ENCODE peak calls at places on chromosomes 7 and 10, in five cellular contexts. T is SK-N-SH, L is GM23338, N is A549, U is HepG2. F is an unnamed sample.

GRCh38 chr7:155901176-155901575 is 88.9 kb upstream of the SHH start:
- DNase-seq in L (no peak), N (no peak), U (no peak), T (no peak), F (no peak)

GRCh38 chr10:89588671-89589070 is 53.3 kb upstream of the SLC16A12 start:
- DNase-seq in N (no peak), U (no peak), L (no peak), T (no peak), F (no peak)

GRCh38 chr10:63005246-63005645 is 127.9 kb upstream of the NRBF2 start:
- DNase-seq in L (no peak), U (no peak), T (no peak), N (no peak), F (no peak)

GRCh38 chr10:80268938-80269588 is 20.4 kb downstream of the MAT1A start:
- DNase-seq in L (no peak), U (no peak), N (no peak), T (no peak), F (no peak)

GRCh38 chr7:129530881-129531391 is 28.6 kb downstream of the SMKR1 start:
- DNase-seq in T (no peak), L (no peak), N (peak), U (peak), F (peak)

GRCh38 chr10:70996549-70996948 is 108.2 kb upstream of the PCBD1 start:
- DNase-seq in U (no peak), L (no peak), T (no peak), N (no peak), F (no peak)

GRCh38 chr7:105429746-105430612 is 41.3 kb upstream of the SRPK2 start:
- DNase-seq in L (peak), U (peak), N (peak), T (peak), F (peak)

GRCh38 chr10:78165617-78166016 is 132.0 kb downstream of the RPS24 start:
- DNase-seq in N (no peak), U (peak), T (peak), L (peak), F (no peak)

GRCh38 chr10:89062861-89063260 is 72.3 kb downstream of the FAS start:
- DNase-seq in L (no peak), N (no peak), T (no peak), U (no peak), F (no peak)

GRCh38 chr7:57867884-57868701 is 418.1 kb downstream of the ZNF716 start:
- DNase-seq in L (no peak), N (no peak), U (no peak), T (peak), F (no peak)

GRCh38 chr10:52215745-52216361 is 98.2 kb upstream of the DKK1 start:
- DNase-seq in U (peak), T (peak), L (peak), N (peak), F (peak)

DNA sequence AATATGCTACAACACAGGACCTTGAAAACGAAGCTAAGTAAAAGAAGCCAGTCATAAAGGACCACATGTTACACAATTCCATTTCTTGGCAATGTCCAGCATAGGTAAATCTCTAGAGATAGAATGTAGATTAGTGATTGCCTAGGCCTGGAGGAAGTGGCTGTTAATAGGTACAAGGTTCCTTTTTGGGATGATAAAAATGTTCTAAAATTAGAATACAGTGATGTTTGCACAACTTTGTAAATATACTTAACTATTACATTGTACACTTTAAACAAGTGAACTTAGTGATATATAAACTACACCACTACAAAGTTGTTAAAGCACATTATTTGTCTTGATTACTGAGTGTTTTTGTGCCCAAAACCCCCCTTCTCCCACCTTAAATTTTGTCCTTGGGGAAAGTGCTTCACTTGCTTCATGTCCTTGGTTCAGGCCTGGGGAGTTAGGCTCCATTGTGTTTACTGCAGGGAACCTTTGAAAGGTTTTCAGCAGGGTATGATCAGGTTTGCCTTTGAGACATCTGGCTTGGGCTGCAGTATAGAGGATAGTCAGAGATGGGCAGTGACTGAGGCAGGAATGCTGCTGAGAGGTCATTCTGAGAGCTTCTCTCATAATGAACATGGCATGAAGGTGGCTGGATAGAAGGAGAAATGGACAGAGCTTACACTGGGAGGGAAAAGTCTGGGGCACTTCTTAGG is 1052.6 kb downstream of the REEP3 start:
- DNase-seq in L (no peak), U (peak), N (no peak), T (no peak), F (no peak)
- TF ChIP-seq REST in L (no peak), U (no peak), N (no peak), T (no peak), F (no peak)

GRCh38 chr7:117705630-117706029 is 167.6 kb downstream of the CTTNBP2 start:
- DNase-seq in T (no peak), U (no peak), L (no peak), N (no peak), F (no peak)

GRCh38 chr7:117706191-117706590 is 167.1 kb downstream of the CTTNBP2 start:
- DNase-seq in N (no peak), T (no peak), U (no peak), L (no peak), F (no peak)

GRCh38 chr7:117707080-117707479 is 166.2 kb downstream of the CTTNBP2 start:
- DNase-seq in T (no peak), N (no peak), U (no peak), L (no peak), F (no peak)

DNA sequence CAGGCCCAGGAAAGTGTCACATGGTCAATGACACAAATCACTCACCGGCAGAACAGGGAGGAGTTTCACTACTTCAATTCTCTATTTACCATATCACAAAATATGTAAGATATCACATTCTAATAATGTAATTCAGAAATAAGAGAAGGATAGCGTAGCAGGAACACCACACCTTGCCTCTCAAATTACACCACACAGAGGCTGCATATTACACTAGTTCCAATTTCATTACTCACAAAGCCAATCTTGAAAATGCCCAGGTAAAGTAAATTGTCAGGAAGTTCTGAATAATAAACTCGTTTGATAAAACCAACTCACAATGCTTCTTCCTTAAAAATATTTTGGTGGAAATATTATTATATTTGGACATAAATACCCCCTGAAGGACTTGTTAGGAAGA is 169.1 kb downstream of the CTTNBP2 start:
- DNase-seq in L (no peak), N (no peak), T (no peak), U (no peak), F (no peak)
- TF ChIP-seq CTCF in L (no peak), N (no peak), T (no peak), U (no peak), F (no peak)

DNA sequence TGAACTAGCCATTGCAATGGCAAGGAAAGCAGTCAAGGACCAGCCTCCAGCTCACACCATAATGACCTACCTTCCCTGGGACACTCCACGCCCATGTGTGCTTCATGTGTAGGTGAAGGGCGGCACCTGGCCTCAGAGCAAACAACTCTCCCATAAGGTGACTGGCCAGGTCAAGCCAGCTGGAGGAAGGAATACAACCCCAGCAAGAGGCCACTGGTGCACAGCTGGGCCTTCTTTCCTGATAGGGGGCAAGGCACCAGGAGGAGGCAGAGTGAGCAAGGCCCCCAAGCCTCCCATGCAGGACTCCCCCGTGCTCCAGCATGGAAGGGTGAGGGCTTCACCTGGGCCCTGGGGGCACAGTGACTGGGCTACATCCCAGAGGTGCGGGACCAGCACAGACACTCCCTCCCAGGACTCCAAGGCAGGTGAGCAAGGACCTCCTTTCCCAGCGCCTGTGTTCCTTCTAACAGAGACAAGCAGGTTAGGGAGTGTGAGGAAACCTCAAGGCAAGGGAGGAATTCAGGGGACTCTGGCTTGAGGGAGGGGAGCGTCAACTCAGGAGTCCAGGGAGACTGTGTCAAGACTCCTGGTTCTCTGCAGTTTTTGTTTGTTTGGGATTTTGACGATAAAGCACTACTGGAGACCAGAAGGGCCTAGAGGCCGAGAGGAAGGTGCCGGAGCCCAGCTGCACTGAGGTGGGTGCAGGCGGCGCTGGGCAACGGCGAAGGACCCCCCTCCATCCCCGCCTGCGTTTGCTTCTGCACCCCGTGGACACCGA is 1.7 kb downstream of the PTPRN2 start:
- DNase-seq in N (no peak), U (no peak), T (no peak), L (peak), F (no peak)
- TF ChIP-seq REST in N (no peak), U (no peak), T (no peak), L (no peak), F (no peak)

DNA sequence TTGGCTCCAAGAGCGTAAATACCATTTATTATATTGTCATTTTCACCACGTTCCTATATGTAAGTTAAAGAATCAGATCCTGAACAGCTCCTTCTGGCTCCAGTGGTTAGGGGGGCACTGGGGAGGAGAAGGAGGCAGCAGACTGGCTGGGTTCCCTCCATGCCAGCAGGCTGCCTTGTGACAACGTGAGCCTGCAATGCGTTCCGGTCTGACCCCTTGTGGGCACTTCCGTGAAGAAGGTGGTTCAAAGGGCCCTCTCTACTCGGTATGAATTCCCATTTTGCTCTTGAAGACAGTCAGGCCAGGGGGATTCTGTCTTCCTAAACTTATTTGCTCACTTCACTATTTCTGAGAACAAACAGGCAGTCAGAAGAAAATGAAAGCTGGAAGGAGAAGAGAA is 253.4 kb downstream of the BMPER start:
- DNase-seq in N (no peak), L (peak), T (peak), U (peak), F (no peak)
- TF ChIP-seq CTCF in N (no peak), L (peak), T (peak), U (peak), F (no peak)

DNA sequence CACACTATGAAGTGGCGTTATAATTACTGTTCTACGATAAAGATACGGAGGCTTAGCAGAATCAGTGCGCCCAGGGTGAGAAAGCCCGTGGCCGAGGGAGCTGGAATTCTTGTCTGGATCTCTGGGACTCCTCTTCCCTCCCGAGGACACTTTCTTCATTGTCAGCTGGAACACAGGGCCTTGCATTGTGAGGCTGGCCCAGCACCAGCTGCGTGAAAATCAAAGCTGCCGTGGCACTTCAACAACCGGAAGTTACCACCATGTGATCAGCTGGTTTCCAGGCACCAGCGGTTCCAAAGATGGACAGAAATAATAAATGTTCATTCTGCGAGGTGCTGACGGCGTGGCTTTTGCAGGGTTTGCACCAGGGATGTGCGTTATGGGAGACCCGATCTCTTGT is 234.0 kb upstream of the PITRM1 start:
- DNase-seq in U (no peak), L (no peak), N (no peak), T (no peak), F (no peak)
- TF ChIP-seq REST in U (no peak), L (no peak), N (no peak), T (no peak), F (no peak)

F was measured in HL-60.